ENCODE peak calls at places on chromosome 12, in six cellular contexts. K, E, C, I, U and S are unnamed samples.

GRCh38 chr12:57218030-57218853 is 1.6 kb downstream of the NXPH4 start:
- DNase-seq in C (no peak), U (no peak), K (no peak), E (no peak), I (no peak), S (no peak)

GRCh38 chr12:26668847-26669246 is 164.1 kb downstream of the ITPR2 start:
- DNase-seq in K (no peak), U (no peak), C (no peak), I (no peak), E (no peak), S (no peak)

GRCh38 chr12:80709811-80710726 is 2.6 kb downstream of the MYF6 start:
- DNase-seq in E (no peak), C (no peak), I (peak; percentile 27), U (no peak), K (peak; percentile 87), S (no peak)

GRCh38 chr12:65638324-65638723 is 186.0 kb upstream of the HMGA2 start:
- DNase-seq in K (no peak), I (no peak), E (no peak), U (no peak), C (peak; percentile 18), S (no peak)

GRCh38 chr12:85894653-85895052 is 20.6 kb downstream of the NTS start:
- DNase-seq in U (no peak), I (no peak), K (no peak), C (no peak), E (no peak), S (no peak)

GRCh38 chr12:78096909-78097597 is 266.4 kb downstream of the NAV3 start:
- DNase-seq in I (no peak), E (no peak), C (no peak), K (no peak), U (no peak), S (no peak)

GRCh38 chr12:15863258-15863835 is 18.8 kb upstream of the STRAP start:
- DNase-seq in K (peak; percentile 66), U (no peak), I (no peak), C (no peak), E (no peak), S (no peak)

GRCh38 chr12:11162494-11162893 is 8.5 kb upstream of the SMIM10L1 start:
- DNase-seq in U (no peak), C (peak; percentile 11), I (no peak), K (peak; percentile 33), E (no peak), S (no peak)

GRCh38 chr12:120771097-120771496 is 45.5 kb downstream of the ACADS start:
- DNase-seq in C (no peak), E (no peak), U (no peak), K (no peak), I (no peak), S (no peak)

GRCh38 chr12:112199136-112199535 is 73.8 kb downstream of the TRAFD1 start:
- DNase-seq in C (no peak), U (no peak), E (no peak), I (no peak), K (no peak), S (no peak)

GRCh38 chr12:27575099-27575779 is 51.2 kb downstream of the PPFIBP1 start:
- DNase-seq in C (no peak), I (no peak), U (no peak), E (no peak), K (no peak), S (no peak)

GRCh38 chr12:102513739-102514138 is 33.4 kb upstream of the IGF1 start:
- DNase-seq in K (peak; percentile 30), C (no peak), E (no peak), I (no peak), U (no peak), S (no peak)

GRCh38 chr12:75854681-75855309 is 176.8 kb downstream of the PHLDA1 start:
- DNase-seq in E (no peak), I (no peak), U (no peak), C (no peak), K (no peak), S (no peak)

GRCh38 chr12:45756666-45757065 is 27.2 kb downstream of the ARID2 start:
- DNase-seq in E (no peak), U (no peak), K (peak; percentile 15), I (no peak), C (no peak), S (no peak)

GRCh38 chr12:10873374-10873773 is 10.7 kb downstream of the PRH1 start:
- DNase-seq in E (no peak), U (no peak), C (no peak), I (no peak), K (peak; percentile 30), S (no peak)

GRCh38 chr12:120332041-120332440 is 4.5 kb upstream of the PLA2G1B start:
- DNase-seq in U (no peak), C (no peak), I (no peak), E (no peak), K (no peak), S (no peak)

GRCh38 chr12:99383258-99383657 is 264.3 kb upstream of the GARIN6 start:
- DNase-seq in U (no peak), C (no peak), I (no peak), K (no peak), E (no peak), S (no peak)

GRCh38 chr12:95003921-95004272 is 400 bp upstream of the NDUFA12 start:
- DNase-seq in C (no peak), I (no peak), U (no peak), E (no peak), K (no peak), S (no peak)
- TF ChIP-seq CTCF in C (no peak), I (no peak), U (no peak), E (no peak), K (no peak), S (no peak)

GRCh38 chr12:133180669-133181068 is 626 bp upstream of the ZNF268 start:
- DNase-seq in I (no peak), C (no peak), U (no peak), E (no peak), K (no peak), S (no peak)

GRCh38 chr12:133181238-133181959 is at the start of gene ZNF268:
- DNase-seq in K (peak; percentile 98), E (peak; percentile 81), U (peak; percentile 84), I (peak; percentile 97), C (peak; percentile 96), S (peak; percentile 91)
- H3K27ac ChIP-seq in K (peak within 1 kb of the TSS; percentile 83), E (peak within 1 kb of the TSS; percentile 66), U (peak within 1 kb of the TSS; percentile 76), I (peak within 1 kb of the TSS; percentile 74), C (peak within 1 kb of the TSS; percentile 78), S (peak within 1 kb of the TSS; percentile 74)

GRCh38 chr12:116592731-116593130 is 33.5 kb downstream of the MAP1LC3B2 start:
- DNase-seq in C (no peak), U (no peak), E (no peak), I (no peak), K (no peak), S (no peak)

GRCh38 chr12:116591608-116592115 is 32.5 kb downstream of the MAP1LC3B2 start:
- DNase-seq in C (no peak), U (no peak), E (no peak), I (no peak), K (no peak), S (no peak)

GRCh38 chr12:116588390-116589028 is 29.3 kb downstream of the MAP1LC3B2 start:
- DNase-seq in I (no peak), U (no peak), K (no peak), E (no peak), C (no peak), S (no peak)

GRCh38 chr12:116592116-116592637 is 33.0 kb downstream of the MAP1LC3B2 start:
- DNase-seq in U (no peak), C (no peak), E (no peak), K (no peak), I (no peak), S (no peak)

DNA sequence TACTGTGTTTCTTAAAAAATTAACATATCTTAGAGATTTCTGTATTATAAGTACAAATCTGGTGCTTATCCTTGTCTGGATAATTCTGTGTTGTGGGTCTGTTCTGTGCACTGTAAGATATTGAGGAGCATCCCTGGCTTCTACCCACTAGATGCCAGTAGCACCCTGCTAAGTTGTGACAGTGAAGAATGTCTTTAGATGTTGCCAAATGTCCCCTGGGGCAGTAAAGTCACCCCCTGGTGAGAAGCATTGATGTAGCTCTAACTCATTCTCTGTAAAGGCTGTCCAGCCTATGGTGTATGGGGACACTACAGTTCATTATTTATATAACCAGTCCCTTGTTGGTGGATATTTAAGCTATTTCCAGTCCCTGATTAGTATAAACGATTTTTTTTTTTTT is 31.4 kb downstream of the MAP1LC3B2 start:
- DNase-seq in C (no peak), E (peak; percentile 18), K (no peak), I (peak; percentile 82), U (no peak), S (no peak)
- TF ChIP-seq CTCF in C (no peak), E (no peak), K (no peak), I (peak; percentile 33), U (no peak), S (no peak)

DNA sequence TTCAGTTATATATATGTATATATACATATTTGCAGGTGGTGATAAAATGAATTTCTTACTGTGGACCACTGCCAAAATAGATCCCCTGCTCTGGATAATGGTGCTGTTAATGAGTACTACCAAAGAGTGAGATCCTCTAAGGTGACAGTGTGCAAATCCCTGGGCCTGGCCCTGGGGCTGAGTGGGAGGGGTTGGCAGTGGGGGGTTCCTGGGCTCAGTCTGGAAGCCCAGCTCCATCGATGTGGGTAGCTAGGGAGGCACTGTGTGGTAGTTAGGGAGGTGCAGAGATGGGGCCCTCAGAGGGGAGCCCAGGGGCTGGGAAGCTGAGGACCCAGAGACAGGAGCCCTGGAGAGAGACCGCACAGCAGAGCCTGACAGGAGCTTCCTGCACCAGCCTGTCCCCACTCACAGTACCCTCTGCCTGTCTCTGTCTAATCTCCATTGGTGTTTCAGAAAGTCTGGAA is 9.1 kb downstream of the KRT8 start:
- DNase-seq in E (no peak), I (peak; percentile 90), C (no peak), K (no peak), U (no peak), S (no peak)
- H3K27ac ChIP-seq in E (no peak overlapping the region), I (peak overlapping the region; percentile 78), C (no peak overlapping the region), K (peak overlapping the region; percentile 45), U (no peak overlapping the region), S (peak overlapping the region; percentile 73)

GRCh38 chr12:96824074-96824837 is 82.8 kb upstream of the NEDD1 start:
- DNase-seq in K (no peak), U (no peak), I (no peak), E (no peak), C (no peak), S (no peak)

GRCh38 chr12:96824838-96825236 is 82.2 kb upstream of the NEDD1 start:
- DNase-seq in K (no peak), I (no peak), C (no peak), E (no peak), U (no peak), S (no peak)

GRCh38 chr12:96829354-96829753 is 77.7 kb upstream of the NEDD1 start:
- DNase-seq in E (no peak), I (no peak), U (no peak), K (no peak), C (no peak), S (no peak)

GRCh38 chr12:96831346-96831745 is 75.7 kb upstream of the NEDD1 start:
- DNase-seq in E (no peak), U (no peak), K (no peak), I (no peak), C (no peak), S (no peak)

GRCh38 chr12:96828169-96828789 is 78.8 kb upstream of the NEDD1 start:
- DNase-seq in I (peak; percentile 26), C (no peak), E (no peak), U (no peak), K (peak; percentile 12), S (no peak)
- TF ChIP-seq CTCF in I (no peak), C (peak; percentile 7), E (no peak), U (no peak), K (no peak), S (no peak)